ENCODE peak calls at places on chromosomes 6 and 20, in eight cellular contexts. One of them, this sample, is unnamed.

GRCh38 chr20:53070714-53071392 is 98.7 kb downstream of the TSHZ2 start:
- DNase-seq in AG04449: no peak
- DNase-seq in foreskin fibroblast: no peak
- DNase-seq in H9: no peak
- DNase-seq in Calu3: no peak
- DNase-seq in neural crest cell: no peak
- DNase-seq in choroid plexus epithelial cell: no peak
- DNase-seq in AG10803: no peak
- DNase-seq in this sample: no peak

GRCh38 chr6:15299430-15300131 is 53.7 kb downstream of the JARID2 start:
- DNase-seq in AG10803: no peak
- DNase-seq in H9: no peak
- DNase-seq in foreskin fibroblast: peak; percentile 61
- DNase-seq in AG04449: no peak
- DNase-seq in Calu3: no peak
- DNase-seq in choroid plexus epithelial cell: peak; percentile 49
- DNase-seq in neural crest cell: no peak
- DNase-seq in this sample: no peak

GRCh38 chr6:44176935-44177509 is 18.4 kb downstream of the CAPN11 start:
- DNase-seq in choroid plexus epithelial cell: no peak
- DNase-seq in neural crest cell: no peak
- DNase-seq in Calu3: no peak
- DNase-seq in AG04449: no peak
- DNase-seq in H9: no peak
- DNase-seq in foreskin fibroblast: no peak
- DNase-seq in AG10803: no peak
- DNase-seq in this sample: no peak

GRCh38 chr6:127190552-127190951 is 72.1 kb downstream of the RSPO3 start:
- DNase-seq in choroid plexus epithelial cell: peak; percentile 85
- DNase-seq in foreskin fibroblast: peak; percentile 77
- DNase-seq in AG10803: peak; percentile 71
- DNase-seq in neural crest cell: no peak
- DNase-seq in Calu3: no peak
- DNase-seq in H9: no peak
- DNase-seq in AG04449: no peak
- DNase-seq in this sample: no peak

GRCh38 chr6:44512868-44513641 is 125.5 kb downstream of the CDC5L start:
- DNase-seq in AG10803: peak; percentile 51
- DNase-seq in neural crest cell: no peak
- DNase-seq in H9: peak; percentile 24
- DNase-seq in choroid plexus epithelial cell: no peak
- DNase-seq in Calu3: peak; percentile 14
- DNase-seq in foreskin fibroblast: no peak
- DNase-seq in AG04449: no peak
- DNase-seq in this sample: no peak

GRCh38 chr6:24689964-24690363 is 23.1 kb downstream of the ACOT13 start:
- DNase-seq in foreskin fibroblast: peak; percentile 20
- DNase-seq in H9: no peak
- DNase-seq in AG04449: no peak
- DNase-seq in Calu3: no peak
- DNase-seq in neural crest cell: no peak
- DNase-seq in choroid plexus epithelial cell: peak; percentile 22
- DNase-seq in AG10803: peak; percentile 33
- DNase-seq in this sample: no peak

GRCh38 chr20:22453244-22454080 is 130.9 kb downstream of the FOXA2 start:
- DNase-seq in choroid plexus epithelial cell: peak; percentile 25
- DNase-seq in foreskin fibroblast: peak; percentile 1
- DNase-seq in neural crest cell: no peak
- DNase-seq in AG10803: peak; percentile 12
- DNase-seq in AG04449: no peak
- DNase-seq in Calu3: no peak
- DNase-seq in H9: no peak
- DNase-seq in this sample: no peak

GRCh38 chr6:47203266-47203967 is 106.3 kb downstream of the TNFRSF21 start:
- DNase-seq in choroid plexus epithelial cell: no peak
- DNase-seq in Calu3: no peak
- DNase-seq in AG10803: no peak
- DNase-seq in AG04449: no peak
- DNase-seq in foreskin fibroblast: no peak
- DNase-seq in H9: no peak
- DNase-seq in neural crest cell: no peak
- DNase-seq in this sample: no peak

GRCh38 chr6:38436726-38437465 is 202.8 kb downstream of the BTBD9 start:
- DNase-seq in choroid plexus epithelial cell: peak; percentile 63
- DNase-seq in Calu3: no peak
- DNase-seq in H9: no peak
- DNase-seq in AG10803: peak; percentile 29
- DNase-seq in foreskin fibroblast: peak; percentile 61
- DNase-seq in neural crest cell: no peak
- DNase-seq in AG04449: no peak
- DNase-seq in this sample: no peak

GRCh38 chr20:5714261-5715041 is 35.8 kb upstream of the SHLD1 start:
- DNase-seq in Calu3: peak; percentile 16
- DNase-seq in AG04449: no peak
- DNase-seq in H9: peak; percentile 29
- DNase-seq in neural crest cell: no peak
- DNase-seq in foreskin fibroblast: no peak
- DNase-seq in AG10803: no peak
- DNase-seq in choroid plexus epithelial cell: peak; percentile 81
- DNase-seq in this sample: no peak

GRCh38 chr20:41734506-41734945 is 116.3 kb upstream of the CHD6 start:
- DNase-seq in foreskin fibroblast: peak; percentile 57
- DNase-seq in AG10803: peak; percentile 35
- DNase-seq in AG04449: no peak
- DNase-seq in choroid plexus epithelial cell: peak; percentile 56
- DNase-seq in H9: peak; percentile 78
- DNase-seq in neural crest cell: peak; percentile 52
- DNase-seq in Calu3: peak; percentile 71
- DNase-seq in this sample: peak; percentile 38

GRCh38 chr6:140909156-140909555 is 1223.6 kb upstream of the GJE1 start:
- DNase-seq in AG10803: peak; percentile 25
- DNase-seq in neural crest cell: no peak
- DNase-seq in foreskin fibroblast: peak; percentile 75
- DNase-seq in choroid plexus epithelial cell: peak; percentile 69
- DNase-seq in H9: no peak
- DNase-seq in Calu3: no peak
- DNase-seq in AG04449: no peak
- DNase-seq in this sample: no peak

GRCh38 chr6:14997507-14997906 is 248.4 kb upstream of the JARID2 start:
- DNase-seq in neural crest cell: no peak
- DNase-seq in AG04449: no peak
- DNase-seq in foreskin fibroblast: no peak
- DNase-seq in H9: no peak
- DNase-seq in Calu3: no peak
- DNase-seq in AG10803: no peak
- DNase-seq in choroid plexus epithelial cell: no peak
- DNase-seq in this sample: no peak

GRCh38 chr6:139981810-139982550 is 607.5 kb upstream of the CITED2 start:
- DNase-seq in foreskin fibroblast: peak; percentile 83
- DNase-seq in H9: peak; percentile 30
- DNase-seq in AG04449: no peak
- DNase-seq in choroid plexus epithelial cell: peak; percentile 92
- DNase-seq in neural crest cell: peak; percentile 23
- DNase-seq in Calu3: peak; percentile 45
- DNase-seq in AG10803: peak; percentile 61
- DNase-seq in this sample: no peak

GRCh38 chr20:31605031-31605901 is at the start of gene ID1:
- DNase-seq in H9: peak; percentile 94
- DNase-seq in Calu3: peak; percentile 99
- DNase-seq in AG04449: no peak
- DNase-seq in AG10803: peak; percentile 90
- DNase-seq in foreskin fibroblast: peak; percentile 98
- DNase-seq in choroid plexus epithelial cell: peak; percentile 97
- DNase-seq in neural crest cell: peak; percentile 89
- DNase-seq in this sample: peak; percentile 97

GRCh38 chr6:134436281-134436815 is 118.4 kb upstream of the SGK1 start:
- DNase-seq in neural crest cell: no peak
- DNase-seq in AG04449: peak; percentile 88
- DNase-seq in AG10803: peak; percentile 96
- DNase-seq in H9: no peak
- DNase-seq in choroid plexus epithelial cell: peak; percentile 98
- DNase-seq in foreskin fibroblast: peak; percentile 98
- DNase-seq in Calu3: peak; percentile 60
- DNase-seq in this sample: no peak

GRCh38 chr20:3711418-3712043 is 869 bp downstream of the SIGLEC1 start:
- DNase-seq in H9: no peak
- DNase-seq in AG10803: no peak
- DNase-seq in foreskin fibroblast: no peak
- DNase-seq in choroid plexus epithelial cell: no peak
- DNase-seq in neural crest cell: no peak
- DNase-seq in Calu3: no peak
- DNase-seq in AG04449: no peak
- DNase-seq in this sample: no peak

GRCh38 chr20:59411191-59411988 is 111.0 kb downstream of the EDN3 start:
- DNase-seq in neural crest cell: no peak
- DNase-seq in H9: no peak
- DNase-seq in AG04449: no peak
- DNase-seq in AG10803: no peak
- DNase-seq in Calu3: no peak
- DNase-seq in foreskin fibroblast: no peak
- DNase-seq in choroid plexus epithelial cell: no peak
- DNase-seq in this sample: no peak

DNA sequence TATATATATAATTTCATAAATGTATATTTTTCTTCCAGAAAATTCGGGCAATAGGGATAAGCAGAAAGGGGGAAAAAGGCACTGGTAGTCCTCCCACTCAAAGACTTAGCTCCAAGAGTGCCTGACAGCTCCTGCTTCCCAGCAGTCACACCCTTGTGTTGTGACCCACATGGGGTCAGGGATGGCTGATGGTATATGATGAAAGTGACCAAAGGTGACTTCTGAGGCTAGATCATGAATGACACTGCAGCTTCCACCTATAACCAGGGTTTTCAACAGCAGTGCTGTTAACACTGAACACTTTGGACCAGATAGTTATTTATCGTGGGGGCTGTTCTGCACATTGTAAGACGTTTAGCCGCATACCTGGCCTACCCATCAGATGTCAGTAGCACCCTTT is 22.3 kb downstream of the FAM50B start:
- DNase-seq in choroid plexus epithelial cell: no peak
- DNase-seq in neural crest cell: no peak
- DNase-seq in foreskin fibroblast: no peak
- DNase-seq in AG04449: no peak
- DNase-seq in AG10803: no peak
- DNase-seq in H9: no peak
- DNase-seq in Calu3: no peak
- DNase-seq in this sample: no peak
- TF ChIP-seq CTCF in choroid plexus epithelial cell: no peak
- TF ChIP-seq CTCF in neural crest cell: no peak
- TF ChIP-seq CTCF in foreskin fibroblast: no peak
- TF ChIP-seq CTCF in AG04449: no peak
- TF ChIP-seq CTCF in AG10803: no peak
- TF ChIP-seq CTCF in H9: no peak
- TF ChIP-seq CTCF in Calu3: no peak
- TF ChIP-seq CTCF in this sample: no peak

DNA sequence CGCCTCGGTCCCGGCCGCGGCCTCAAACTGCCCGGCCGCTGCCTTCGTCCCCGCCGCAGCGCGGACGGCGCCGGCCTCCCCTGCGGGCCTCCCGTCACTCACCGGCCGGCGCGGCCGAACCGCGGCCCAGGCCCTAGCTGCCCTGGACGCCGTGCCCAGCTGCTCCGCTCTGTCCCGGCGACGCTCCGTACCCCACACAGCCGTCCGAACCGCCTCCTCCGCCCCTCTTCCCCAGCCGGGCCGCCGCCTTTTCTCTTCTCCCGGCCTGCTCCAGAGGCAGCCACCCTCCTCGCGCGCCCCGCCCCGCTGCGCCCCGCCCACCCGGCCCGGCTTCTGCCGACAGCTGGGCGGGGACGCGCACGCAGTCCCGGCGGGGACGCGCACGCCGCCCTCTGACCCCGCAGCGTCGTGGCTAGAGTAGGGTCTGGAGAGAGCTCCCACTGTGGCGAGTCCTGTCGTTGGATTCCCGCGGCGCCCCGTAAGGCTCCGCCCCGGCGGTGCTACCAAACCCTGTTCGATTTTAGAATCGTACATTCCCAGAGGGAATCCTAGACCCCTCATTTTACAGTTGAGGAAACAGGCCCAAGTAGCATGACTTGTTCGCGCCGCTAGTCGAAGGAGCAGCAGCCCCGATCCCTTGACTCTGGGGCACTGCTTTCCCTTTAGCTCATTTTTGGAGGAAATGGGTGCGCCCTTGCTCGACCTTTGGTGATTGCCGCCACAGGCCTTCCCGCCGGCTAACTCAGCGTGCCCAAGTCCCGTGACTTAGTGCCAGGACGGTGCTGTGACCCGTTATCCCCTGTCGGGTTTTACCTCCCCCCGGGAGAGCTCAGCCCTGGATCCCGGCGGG is at the start of gene FBXO30:
- DNase-seq in H9: peak; percentile 93
- DNase-seq in choroid plexus epithelial cell: peak; percentile 91
- DNase-seq in neural crest cell: peak; percentile 81
- DNase-seq in Calu3: peak; percentile 83
- DNase-seq in AG04449: no peak
- DNase-seq in AG10803: peak; percentile 87
- DNase-seq in foreskin fibroblast: peak; percentile 97
- DNase-seq in this sample: peak; percentile 87
- TF ChIP-seq CTCF in H9: no peak
- TF ChIP-seq CTCF in choroid plexus epithelial cell: peak; percentile 38
- TF ChIP-seq CTCF in neural crest cell: peak; percentile 44
- TF ChIP-seq CTCF in Calu3: no peak
- TF ChIP-seq CTCF in AG04449: peak; percentile 7
- TF ChIP-seq CTCF in AG10803: peak; percentile 39
- TF ChIP-seq CTCF in foreskin fibroblast: no peak
- TF ChIP-seq CTCF in this sample: peak; percentile 19

GRCh38 chr6:95501032-95501904 is 76.1 kb upstream of the MANEA start:
- DNase-seq in neural crest cell: no peak
- DNase-seq in AG10803: no peak
- DNase-seq in AG04449: no peak
- DNase-seq in choroid plexus epithelial cell: no peak
- DNase-seq in foreskin fibroblast: no peak
- DNase-seq in Calu3: no peak
- DNase-seq in H9: no peak
- DNase-seq in this sample: no peak

GRCh38 chr6:95496769-95497426 is 80.4 kb upstream of the MANEA start:
- DNase-seq in AG04449: no peak
- DNase-seq in choroid plexus epithelial cell: no peak
- DNase-seq in AG10803: no peak
- DNase-seq in neural crest cell: no peak
- DNase-seq in foreskin fibroblast: no peak
- DNase-seq in H9: no peak
- DNase-seq in Calu3: no peak
- DNase-seq in this sample: no peak
- TF ChIP-seq CTCF in AG04449: no peak
- TF ChIP-seq CTCF in choroid plexus epithelial cell: no peak
- TF ChIP-seq CTCF in AG10803: no peak
- TF ChIP-seq CTCF in neural crest cell: no peak
- TF ChIP-seq CTCF in foreskin fibroblast: no peak
- TF ChIP-seq CTCF in H9: no peak
- TF ChIP-seq CTCF in Calu3: no peak
- TF ChIP-seq CTCF in this sample: no peak

DNA sequence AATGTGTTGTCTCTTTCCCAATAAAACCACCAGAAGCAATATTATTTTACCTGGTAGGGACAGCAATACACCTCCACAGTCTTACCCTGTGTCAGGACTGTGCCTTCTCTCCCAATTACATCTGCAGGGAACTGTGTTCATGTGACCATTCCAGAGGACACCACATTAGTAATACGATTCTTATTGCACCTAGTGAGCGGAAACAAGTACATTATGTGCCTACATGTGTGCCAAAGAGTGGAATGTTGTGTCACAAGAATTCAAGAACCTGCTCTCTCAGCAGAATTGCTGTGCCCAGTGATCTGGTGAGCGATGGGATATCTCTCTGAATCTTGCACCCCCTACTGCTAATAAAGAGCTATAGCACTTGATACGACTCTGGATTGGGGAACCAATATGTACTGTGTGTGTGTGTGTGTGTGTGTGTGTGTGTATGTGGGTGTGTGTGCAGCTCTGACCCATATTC is 57.4 kb upstream of the FOXC1 start:
- DNase-seq in foreskin fibroblast: peak; percentile 61
- DNase-seq in H9: no peak
- DNase-seq in Calu3: peak; percentile 3
- DNase-seq in neural crest cell: no peak
- DNase-seq in AG10803: peak; percentile 51
- DNase-seq in choroid plexus epithelial cell: peak; percentile 58
- DNase-seq in AG04449: no peak
- DNase-seq in this sample: no peak
- TF ChIP-seq CTCF in foreskin fibroblast: peak; percentile 41
- TF ChIP-seq CTCF in H9: peak; percentile 52
- TF ChIP-seq CTCF in Calu3: no peak
- TF ChIP-seq CTCF in neural crest cell: peak; percentile 40
- TF ChIP-seq CTCF in AG10803: peak; percentile 64
- TF ChIP-seq CTCF in choroid plexus epithelial cell: peak; percentile 63
- TF ChIP-seq CTCF in AG04449: peak; percentile 7
- TF ChIP-seq CTCF in this sample: peak; percentile 27

This sample was measured in progenitor cell of endocrine pancreas.